ENCODE peak calls at places on chromosomes 11 and 22, in four cellular contexts. E, W, C and G are unnamed samples.

GRCh38 chr11:35617687-35618496 is at the start of gene FJX1:
- DNase-seq in E (peak; percentile 76), W (peak; percentile 78), C (peak; percentile 74), G (peak; percentile 17)

GRCh38 chr22:41968601-41969000 is 642 bp upstream of the SEPTIN3 start:
- DNase-seq in E (no peak), W (no peak), C (no peak), G (peak; percentile 52)

GRCh38 chr11:121448431-121448941 is 3.6 kb upstream of the SORL1 start:
- DNase-seq in E (no peak), W (no peak), C (no peak), G (no peak)

GRCh38 chr22:21587803-21588611 is 20.5 kb downstream of the UBE2L3 start:
- DNase-seq in E (no peak), W (peak; percentile 93), C (no peak), G (no peak)

GRCh38 chr11:93849751-93850584 is 450 bp downstream of the VSTM5 start:
- DNase-seq in E (peak; percentile 57), W (peak; percentile 41), C (no peak), G (no peak)

GRCh38 chr11:117160826-117161225 is 16.7 kb downstream of the PAFAH1B2 start:
- DNase-seq in E (no peak), W (peak; percentile 32), C (no peak), G (no peak)

GRCh38 chr11:108218912-108219783 is 3.3 kb downstream of the NPAT start:
- DNase-seq in E (no peak), W (peak; percentile 47), C (no peak), G (no peak)

GRCh38 chr22:34429314-34429713 is 509.0 kb upstream of the LARGE1 start:
- DNase-seq in E (no peak), W (no peak), C (no peak), G (no peak)

GRCh38 chr11:91489989-91490388 is 734.6 kb upstream of the FAT3 start:
- DNase-seq in E (peak; percentile 22), W (no peak), C (no peak), G (no peak)

GRCh38 chr11:46855167-46855566 is 9.1 kb upstream of the CKAP5 start:
- DNase-seq in E (no peak), W (no peak), C (no peak), G (peak; percentile 32)

GRCh38 chr22:46068176-46068907 is 82.0 kb upstream of the PPARA start:
- DNase-seq in E (no peak), W (no peak), C (no peak), G (no peak)

GRCh38 chr11:94151311-94151710 is 22.7 kb downstream of the PANX1 start:
- DNase-seq in E (no peak), W (no peak), C (no peak), G (no peak)

GRCh38 chr22:19130959-19131684 is at the start of gene TSSK2:
- DNase-seq in E (peak; percentile 37), W (no peak), C (no peak), G (no peak)

GRCh38 chr22:27223317-27224177 is 566.2 kb downstream of the MIAT start:
- DNase-seq in E (no peak), W (no peak), C (no peak), G (no peak)
- TF ChIP-seq ELF4 in E (no peak), W (no peak), C (no peak), G (no peak)

GRCh38 chr22:37224757-37225420 is 12.6 kb upstream of the SSTR3 start:
- DNase-seq in E (no peak), W (no peak), C (no peak), G (no peak)

GRCh38 chr22:37223965-37224551 is 11.8 kb upstream of the SSTR3 start:
- DNase-seq in E (no peak), W (no peak), C (no peak), G (no peak)

GRCh38 chr22:37226514-37226913 is 14.2 kb upstream of the SSTR3 start:
- DNase-seq in E (no peak), W (no peak), C (no peak), G (no peak)

GRCh38 chr22:37226087-37226486 is 13.8 kb upstream of the SSTR3 start:
- DNase-seq in E (no peak), W (no peak), C (no peak), G (no peak)

DNA sequence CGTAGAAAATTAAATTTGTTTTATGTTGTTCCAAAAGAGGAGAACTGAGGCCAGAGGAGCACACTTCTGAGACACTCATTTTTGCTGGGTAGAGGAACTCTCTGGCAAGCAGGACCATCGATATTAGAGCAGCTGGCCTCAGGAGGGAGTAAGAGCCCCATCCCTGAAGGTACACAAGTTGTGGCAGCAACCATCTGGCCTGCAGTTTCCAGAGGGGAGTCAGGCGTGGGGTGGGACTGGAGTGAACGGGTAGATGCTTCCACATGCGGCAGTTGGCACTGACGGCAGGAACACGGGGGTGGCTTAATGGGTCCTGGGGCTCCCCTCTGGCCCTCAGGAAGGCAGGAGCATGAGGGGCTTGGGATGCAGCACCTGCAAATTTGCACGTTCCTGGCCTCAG is 13.2 kb upstream of the SSTR3 start:
- DNase-seq in E (no peak), W (no peak), C (no peak), G (no peak)
- TF ChIP-seq ELF4 in E (no peak), W (no peak), C (no peak), G (no peak)

DNA sequence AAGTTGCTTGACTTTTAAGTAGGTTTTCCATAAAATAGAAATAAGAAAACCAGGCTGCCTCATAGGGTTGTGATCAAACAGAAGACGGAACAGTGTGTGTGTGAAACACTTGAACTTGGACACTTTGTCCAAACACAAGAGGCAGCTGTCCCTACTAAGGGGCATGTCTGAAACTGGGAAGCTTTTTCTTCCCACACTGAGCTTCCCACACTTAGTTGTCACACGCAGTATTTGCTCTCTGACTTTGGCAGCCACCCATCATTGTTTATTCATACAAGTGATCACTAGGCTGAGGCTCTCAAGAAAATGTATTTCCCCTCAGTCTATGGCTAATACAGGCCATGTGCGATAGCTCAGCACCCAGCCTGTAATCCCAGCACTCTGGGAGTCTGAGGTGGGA is 1.2 kb upstream of the C11orf91 start:
- DNase-seq in E (no peak), W (no peak), C (no peak), G (no peak)
- TF ChIP-seq ELF4 in E (no peak), W (no peak), C (no peak), G (no peak)

GRCh38 chr11:85815186-85815911 is 4.4 kb upstream of the SYTL2 start:
- DNase-seq in E (no peak), W (no peak), C (no peak), G (no peak)
- TF ChIP-seq ELF4 in E (no peak), W (no peak), C (no peak), G (no peak)

DNA sequence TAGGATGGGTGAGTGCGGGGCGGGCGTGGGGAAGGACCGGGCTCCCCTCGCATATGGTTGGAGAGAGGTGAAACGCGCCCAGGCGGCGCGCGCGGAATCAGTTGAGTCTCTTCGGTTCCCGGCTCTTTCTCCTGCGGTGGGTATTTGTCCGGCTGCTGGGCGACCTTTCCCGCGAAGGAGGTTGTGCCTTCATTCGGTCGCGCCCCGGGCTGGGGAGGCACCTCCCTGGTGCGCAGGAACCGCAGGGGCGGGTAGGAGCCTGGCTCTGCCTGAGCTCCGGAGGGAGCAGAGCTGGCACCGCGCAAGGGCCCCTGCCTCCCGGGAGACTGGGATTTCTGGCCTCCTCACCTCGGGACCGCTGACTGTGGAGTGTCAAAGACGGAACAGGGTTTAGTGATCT is 27.5 kb downstream of the SAA4 start:
- DNase-seq in E (no peak), W (no peak), C (no peak), G (no peak)
- TF ChIP-seq ELF4 in E (no peak), W (no peak), C (no peak), G (no peak)

GRCh38 chr11:17743808-17744119 is 9.2 kb downstream of the KCNC1 start:
- DNase-seq in E (no peak), W (no peak), C (no peak), G (no peak)

GRCh38 chr11:17746096-17746495 is 11.5 kb downstream of the KCNC1 start:
- DNase-seq in E (no peak), W (no peak), C (no peak), G (no peak)

GRCh38 chr11:17745032-17745772 is 10.6 kb downstream of the KCNC1 start:
- DNase-seq in E (no peak), W (no peak), C (no peak), G (no peak)

GRCh38 chr11:17743026-17743807 is 8.6 kb downstream of the KCNC1 start:
- DNase-seq in E (peak; percentile 3), W (no peak), C (no peak), G (no peak)

DNA sequence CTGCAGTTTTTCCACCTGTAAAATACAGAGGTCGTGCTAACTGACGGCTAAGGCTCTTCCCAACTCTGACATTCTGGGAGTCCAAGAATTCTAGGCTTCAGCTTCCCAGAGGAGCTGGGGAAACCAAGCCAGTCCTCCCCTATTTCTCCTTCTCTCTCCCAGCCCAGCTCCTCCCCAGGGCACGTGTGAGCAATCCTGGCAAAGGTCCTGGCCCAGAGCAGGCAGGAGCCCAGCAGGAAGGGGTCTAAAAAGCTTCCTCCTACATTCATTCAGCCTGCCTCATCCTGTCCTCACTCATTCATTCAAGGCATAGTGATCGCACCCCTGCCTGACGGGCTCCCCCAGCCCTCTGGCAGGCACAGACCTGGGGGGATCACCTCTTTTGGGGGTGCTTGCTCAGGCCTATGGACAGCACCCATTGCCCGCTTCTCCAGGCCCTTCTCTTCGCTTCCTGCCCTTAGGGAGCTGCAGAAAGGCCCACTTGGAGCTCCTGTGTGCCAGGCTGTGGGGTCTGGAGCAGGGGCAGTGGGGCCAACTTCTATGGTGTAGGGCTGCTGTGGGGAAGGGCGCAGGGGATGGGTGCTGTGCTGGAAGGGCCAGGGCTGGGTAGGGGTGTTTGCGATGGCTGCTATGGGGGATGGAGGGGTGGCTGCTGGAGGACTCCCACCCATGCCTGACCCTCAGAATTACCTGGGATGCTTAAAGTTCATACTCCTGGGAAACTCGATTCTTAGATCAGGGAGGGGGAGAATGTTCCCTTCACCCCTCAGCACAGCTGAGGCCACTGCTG is 9.8 kb downstream of the KCNC1 start:
- DNase-seq in E (no peak), W (no peak), C (no peak), G (no peak)
- TF ChIP-seq ELF4 in E (no peak), W (no peak), C (no peak), G (no peak)

DNA sequence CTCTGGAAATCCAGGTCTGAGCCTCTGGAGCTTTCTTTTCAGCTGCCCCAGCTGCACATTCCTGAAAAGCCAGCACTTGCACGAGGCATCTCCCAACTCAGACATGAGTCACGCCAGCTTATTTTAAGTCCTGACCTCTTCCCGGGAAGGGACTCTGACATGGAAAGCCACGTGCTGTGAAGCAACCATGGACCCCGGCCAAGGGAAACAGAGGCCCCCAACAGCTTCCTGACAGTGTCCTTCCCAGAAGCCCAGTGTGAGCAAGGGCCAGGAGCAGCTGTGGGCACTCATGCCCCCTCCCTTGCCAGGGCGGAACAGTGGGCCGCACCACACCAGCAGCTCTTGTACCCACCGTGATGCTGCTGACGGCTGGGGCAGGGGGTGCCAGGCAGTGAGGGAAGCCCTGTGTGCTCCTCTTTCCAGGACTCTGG is 118.8 kb upstream of the CADM1 start:
- DNase-seq in E (no peak), W (no peak), C (no peak), G (peak; percentile 15)
- TF ChIP-seq ELF4 in E (no peak), W (no peak), C (no peak), G (no peak)

DNA sequence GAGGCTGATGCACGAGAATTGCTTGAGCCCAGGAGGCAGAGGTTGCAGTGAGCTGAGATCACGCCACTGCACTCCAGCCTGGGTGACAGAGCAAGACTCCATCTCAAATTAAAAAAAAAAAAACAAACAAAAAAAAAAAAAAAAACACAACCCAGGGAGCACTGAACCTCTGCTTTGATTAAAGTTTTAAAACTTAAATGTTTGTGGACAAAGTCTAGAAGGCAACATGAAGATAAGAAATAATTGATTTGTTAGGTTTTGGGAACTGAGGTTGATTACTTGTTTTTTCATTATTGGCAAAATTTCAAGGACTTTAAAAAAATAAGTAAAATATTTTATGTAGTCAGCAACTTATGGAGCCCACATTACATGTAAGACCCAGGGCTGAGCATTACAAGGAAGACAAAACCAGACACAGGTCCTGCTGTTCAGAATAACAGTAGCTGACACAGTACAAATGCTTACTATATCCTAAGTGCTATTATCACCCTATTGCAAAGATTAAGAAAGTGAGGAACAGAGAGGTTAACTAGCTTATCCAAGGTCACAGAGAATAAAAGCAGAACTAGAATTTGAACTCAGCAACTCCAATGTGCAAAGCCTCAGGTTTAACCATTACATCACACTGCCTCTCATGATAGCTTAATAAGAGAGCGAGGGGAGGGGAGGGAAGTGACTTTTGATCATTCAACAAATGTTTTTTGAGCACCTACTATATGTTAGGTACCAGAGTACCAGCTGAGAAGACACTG is 2.3 kb upstream of the CRY2 start:
- DNase-seq in E (no peak), W (no peak), C (no peak), G (no peak)
- TF ChIP-seq ELF4 in E (no peak), W (no peak), C (no peak), G (no peak)